ENCODE peak calls at places on chromosomes 4 and X, in four cellular contexts. G is fibroblast of pulmonary artery, M is activated B cell treated with CpG ODN at 0.5 μM for 24 hours, Q is prostate gland. W is an unnamed sample.
A peak's percentile ranks its signal among the peaks of the same experiment; 100 is the strongest.

GRCh38 chrX:103373581-103373980 is 2.8 kb upstream of the BEX3 start:
- DNase-seq in G (no peak), M (no peak), Q (no peak), W (no peak)

GRCh38 chrX:151563449-151563848 is at the start of gene PASD1:
- DNase-seq in G (no peak), M (no peak), Q (no peak), W (no peak)

GRCh38 chrX:147916375-147916968 is 4.8 kb downstream of the FMR1 start:
- DNase-seq in G (no peak), M (no peak), Q (no peak), W (no peak)

GRCh38 chr4:164935363-164935762 is 42.1 kb downstream of the TRIM61 start:
- DNase-seq in G (no peak), M (no peak), Q (no peak), W (no peak)

GRCh38 chr4:168803727-168804126 is 206.3 kb downstream of the CBR4 start:
- DNase-seq in G (peak; percentile 64), M (no peak), Q (peak; percentile 55), W (no peak)

GRCh38 chr4:113476800-113477199 is 284.7 kb downstream of the CAMK2D start:
- DNase-seq in G (no peak), M (no peak), Q (no peak), W (no peak)

GRCh38 chr4:122005064-122005755 is 53.4 kb upstream of the TRPC3 start:
- DNase-seq in G (peak; percentile 16), M (no peak), Q (no peak), W (no peak)

GRCh38 chr4:56276547-56276946 is 110.7 kb downstream of the AASDH start:
- DNase-seq in G (no peak), M (no peak), Q (no peak), W (no peak)

GRCh38 chrX:22433292-22434070 is 160.8 kb downstream of the CBLL2 start:
- DNase-seq in G (peak; percentile 3), M (no peak), Q (no peak), W (no peak)

GRCh38 chr4:176013466-176014247 is 52.0 kb upstream of the WDR17 start:
- DNase-seq in G (no peak), M (no peak), Q (no peak), W (no peak)

GRCh38 chrX:118595501-118596042 is 100.0 kb downstream of the DOCK11 start:
- DNase-seq in G (no peak), M (no peak), Q (no peak), W (no peak)

GRCh38 chr4:27463816-27464215 is 603.2 kb downstream of the STIM2 start:
- DNase-seq in G (peak; percentile 46), M (no peak), Q (no peak), W (no peak)

GRCh38 chr4:5638316-5638715 is 70.0 kb downstream of the EVC2 start:
- DNase-seq in G (peak; percentile 43), M (no peak), Q (no peak), W (no peak)

GRCh38 chr4:40192286-40193017 is 4.4 kb upstream of the RHOH start:
- DNase-seq in G (no peak), M (no peak), Q (no peak), W (no peak)

GRCh38 chr4:139786494-139787354 is 121.1 kb downstream of the MGST2 start:
- DNase-seq in G (no peak), M (no peak), Q (no peak), W (no peak)

GRCh38 chr4:122524176-122524575 is 67.7 kb upstream of the IL2 start:
- DNase-seq in G (no peak), M (no peak), Q (no peak), W (no peak)

GRCh38 chrX:154598656-154599055 is 13.7 kb downstream of the CTAG1A start:
- DNase-seq in G (no peak), M (no peak), Q (no peak), W (no peak)

GRCh38 chrX:9650091-9650490 is 115.6 kb downstream of the GPR143 start:
- DNase-seq in G (peak; percentile 38), M (no peak), Q (no peak), W (no peak)

GRCh38 chr4:139658185-139658584 is 7.4 kb upstream of the MGST2 start:
- DNase-seq in G (peak; percentile 9), M (no peak), Q (no peak), W (no peak)

GRCh38 chrX:133495464-133496391 is 80.4 kb upstream of the GPC4 start:
- DNase-seq in G (peak; percentile 7), M (no peak), Q (peak; percentile 4), W (no peak)

GRCh38 chr4:100746141-100746540 is 228.3 kb upstream of the EMCN start:
- DNase-seq in G (no peak), M (no peak), Q (no peak), W (no peak)

GRCh38 chr4:132063829-132064228 is 1085.3 kb upstream of the PCDH10 start:
- DNase-seq in G (peak; percentile 84), M (no peak), Q (no peak), W (no peak)

GRCh38 chr4:76956961-76957738 is 7.6 kb downstream of the SEPTIN11 start:
- DNase-seq in G (no peak), M (no peak), Q (no peak), W (no peak)

GRCh38 chr4:32161382-32161781 is 1441.2 kb downstream of the PCDH7 start:
- DNase-seq in G (peak; percentile 77), M (no peak), Q (no peak), W (no peak)

GRCh38 chrX:19956923-19957322 is 33.9 kb downstream of the BCLAF3 start:
- DNase-seq in G (no peak), M (no peak), Q (no peak), W (no peak)

GRCh38 chr4:15149842-15150592 is 147.7 kb downstream of the CPEB2 start:
- DNase-seq in G (peak; percentile 79), M (no peak), Q (peak; percentile 94), W (no peak)

GRCh38 chr4:74362347-74362746 is 2.6 kb upstream of the EREG start:
- DNase-seq in G (no peak), M (no peak), Q (no peak), W (no peak)

GRCh38 chrX:70422886-70423336 is at the start of gene GDPD2:
- DNase-seq in G (peak; percentile 22), M (no peak), Q (no peak), W (no peak)

GRCh38 chrX:39828971-39829370 is 268.8 kb downstream of the BCOR start:
- DNase-seq in G (no peak), M (no peak), Q (no peak), W (no peak)

GRCh38 chr4:57074753-57075152 is 35.4 kb downstream of the IGFBP7 start:
- DNase-seq in G (peak; percentile 79), M (no peak), Q (no peak), W (no peak)

GRCh38 chr4:7299051-7299907 is 106.9 kb downstream of the SORCS2 start:
- DNase-seq in G (no peak), M (no peak), Q (no peak), W (no peak)

GRCh38 chr4:6633091-6633906 is 7.2 kb upstream of the MRFAP1 start:
- DNase-seq in G (peak; percentile 80), M (no peak), Q (peak; percentile 50), W (no peak)

GRCh38 chr4:185426960-185427688 is 1.4 kb upstream of the UFSP2 start:
- DNase-seq in G (no peak), M (no peak), Q (no peak), W (no peak)

GRCh38 chrX:41409006-41409405 is 38.1 kb upstream of the NYX start:
- DNase-seq in G (no peak), M (no peak), Q (no peak), W (no peak)

GRCh38 chr4:62804075-62804474 is 1603.9 kb downstream of the ADGRL3 start:
- DNase-seq in G (no peak), M (no peak), Q (no peak), W (no peak)

DNA sequence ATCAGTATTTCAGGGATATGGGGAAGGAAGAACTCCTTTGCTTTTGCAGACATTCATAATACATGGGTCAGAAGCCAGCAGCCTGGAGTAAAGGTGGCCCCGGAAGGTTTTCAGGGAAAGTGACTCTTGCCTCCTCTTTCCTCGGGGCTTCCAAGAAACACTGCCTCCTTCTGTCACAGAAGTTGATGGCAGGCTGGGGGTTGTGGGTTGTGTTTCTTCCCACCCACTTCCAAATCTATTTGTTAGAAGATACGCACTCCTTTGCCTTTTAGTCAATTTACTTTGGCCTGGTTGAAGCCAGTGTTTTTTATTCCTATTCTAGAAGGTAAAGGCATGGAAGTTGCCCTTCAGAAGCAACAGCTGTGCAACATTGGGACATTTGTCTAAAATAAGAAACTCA is 19.7 kb downstream of the KIT start:
- DNase-seq in G (no peak), M (no peak), Q (no peak), W (no peak)
- TF ChIP-seq CTCF in G (no peak), M (no peak), Q (no peak), W (no peak)

GRCh38 chr4:2174061-2174460 is 67.9 kb downstream of the HAUS3 start:
- DNase-seq in G (no peak), M (no peak), Q (no peak), W (no peak)
- TF ChIP-seq CTCF in G (no peak), M (no peak), Q (no peak), W (no peak)

DNA sequence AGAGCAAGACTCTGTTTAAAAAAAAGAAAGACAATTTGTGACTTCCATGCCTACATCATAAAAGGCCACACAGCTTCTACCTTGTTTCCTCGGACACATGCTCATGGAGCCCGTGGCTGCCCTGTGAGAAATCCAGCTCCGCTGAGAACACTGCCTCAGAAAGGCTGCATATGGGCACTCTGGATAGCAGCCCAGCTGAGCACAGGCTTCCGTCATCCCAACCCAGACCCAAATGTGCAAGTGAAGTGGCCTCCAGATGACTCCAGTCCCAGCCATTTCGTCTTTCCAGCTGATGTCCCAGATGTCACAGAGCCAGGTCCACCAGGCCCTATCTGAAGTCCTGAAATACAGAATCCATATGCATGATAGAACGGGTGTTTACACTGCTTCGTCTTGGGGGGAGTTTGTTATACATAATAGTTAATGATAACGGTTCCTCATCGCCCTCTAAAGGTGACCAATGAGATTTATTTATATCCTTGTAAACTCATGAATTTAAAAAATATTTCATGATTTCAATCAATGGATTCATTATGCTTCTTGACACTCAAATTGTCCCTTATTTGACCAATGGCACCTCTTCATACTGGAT is 72.7 kb upstream of the TRIM2 start:
- DNase-seq in G (peak; percentile 3), M (no peak), Q (no peak), W (no peak)
- TF ChIP-seq CTCF in G (peak; percentile 16), M (no peak), Q (no peak), W (no peak)

GRCh38 chr4:37001688-37002436 is 242.7 kb upstream of the NWD2 start:
- DNase-seq in G (no peak), M (no peak), Q (no peak), W (no peak)

GRCh38 chr4:36997727-36998126 is 246.8 kb upstream of the NWD2 start:
- DNase-seq in G (peak; percentile 28), M (no peak), Q (no peak), W (no peak)

GRCh38 chr4:37002625-37003024 is 241.9 kb upstream of the NWD2 start:
- DNase-seq in G (no peak), M (no peak), Q (no peak), W (no peak)

GRCh38 chr4:37000281-37000680 is 244.3 kb upstream of the NWD2 start:
- DNase-seq in G (no peak), M (no peak), Q (no peak), W (no peak)
- TF ChIP-seq CTCF in G (no peak), M (no peak), Q (no peak), W (no peak)

W was measured in natural killer cell.